ENCODE peak calls at places on chromosome X, in eight cellular contexts. T is D341Med, Q is cardiac muscle cell, Z is fibroblast of mammary gland, X is testis, U is fibroblast of pulmonary artery, G is left kidney, E is NCI-H1048. O is an unnamed sample.

GRCh38 chrX:39895228-39896110 is 202.3 kb downstream of the BCOR start:
- DNase-seq in G (peak), U (no peak), Q (no peak), T (no peak), X (no peak), E (no peak), Z (no peak), O (no peak)

GRCh38 chrX:22912598-22912997 is 87.2 kb upstream of the DDX53 start:
- DNase-seq in T (no peak), U (no peak), Z (no peak), E (no peak), X (no peak), G (no peak), Q (no peak), O (no peak)

GRCh38 chrX:100449696-100450606 is 39.9 kb upstream of the PCDH19 start:
- DNase-seq in G (peak), Z (no peak), U (peak), X (no peak), E (no peak), T (no peak), Q (peak), O (no peak)

GRCh38 chrX:134636859-134637258 is 21.4 kb downstream of the PLAC1 start:
- DNase-seq in Q (no peak), Z (peak), T (peak), U (peak), G (peak), X (no peak), E (no peak), O (no peak)

GRCh38 chrX:9188117-9188516 is 154.2 kb upstream of the FAM9B start:
- DNase-seq in Z (no peak), Q (no peak), G (peak), E (no peak), T (no peak), X (no peak), U (no peak), O (no peak)

GRCh38 chrX:153381684-153382532 is 19.2 kb downstream of the PNMA6E start:
- DNase-seq in Q (peak), X (peak), E (no peak), U (peak), G (peak), Z (peak), T (peak), O (peak)

GRCh38 chrX:40175416-40176255 is 77.9 kb upstream of the BCOR start:
- DNase-seq in Z (peak), X (peak), Q (peak), E (peak), G (peak), T (no peak), U (peak), O (no peak)

GRCh38 chrX:54807524-54808108 is at the start of gene MAGED2:
- DNase-seq in E (no peak), Q (peak), U (peak), X (peak), T (peak), Z (peak), G (peak), O (no peak)

GRCh38 chrX:78123190-78123589 is 16.3 kb downstream of the TAF9B start:
- DNase-seq in X (no peak), Q (no peak), E (no peak), T (no peak), G (no peak), Z (peak), U (no peak), O (no peak)

GRCh38 chrX:97159916-97160800 is 276.4 kb downstream of the RPA4 start:
- DNase-seq in X (no peak), Z (no peak), E (no peak), G (peak), Q (no peak), U (no peak), T (no peak), O (no peak)

GRCh38 chrX:2848806-2849420 is 20.2 kb downstream of the GYG2 start:
- DNase-seq in G (no peak), Q (peak), U (peak), Z (peak), T (no peak), E (no peak), X (no peak), O (no peak)

GRCh38 chrX:65926095-65927019 is 113.5 kb downstream of the VSIG4 start:
- DNase-seq in T (no peak), E (no peak), G (no peak), X (no peak), Z (no peak), U (no peak), Q (no peak), O (no peak)

GRCh38 chrX:47321386-47321785 is 49.0 kb upstream of the ZNF157 start:
- DNase-seq in E (no peak), Q (peak), Z (peak), G (peak), T (no peak), X (peak), U (peak), O (no peak)

GRCh38 chrX:84216406-84216805 is 28.4 kb upstream of the RPS6KA6 start:
- DNase-seq in G (no peak), Q (no peak), X (no peak), T (no peak), Z (no peak), E (peak), U (no peak), O (no peak)

GRCh38 chrX:130523460-130524394 is 121.9 kb downstream of the RBMX2 start:
- DNase-seq in X (peak), G (peak), Z (peak), U (peak), E (no peak), T (peak), Q (peak), O (no peak)

GRCh38 chrX:66402165-66402564 is 236.7 kb downstream of the EDA2R start:
- DNase-seq in Q (no peak), U (no peak), X (no peak), E (no peak), Z (no peak), G (no peak), T (no peak), O (no peak)

GRCh38 chrX:43958529-43958928 is 14.7 kb downstream of the NDP start:
- DNase-seq in Q (peak), G (peak), X (peak), E (peak), U (peak), Z (peak), T (peak), O (peak)

GRCh38 chrX:117898206-117898605 is 218.4 kb downstream of the KLHL13 start:
- DNase-seq in Q (no peak), U (no peak), G (no peak), T (no peak), Z (no peak), E (no peak), X (no peak), O (no peak)

GRCh38 chrX:19512961-19513360 is 2.3 kb downstream of the MAP3K15 start:
- DNase-seq in X (no peak), G (peak), Z (no peak), U (no peak), T (no peak), Q (no peak), E (no peak), O (no peak)

GRCh38 chrX:22278375-22278774 is 5.7 kb downstream of the CBLL2 start:
- DNase-seq in T (peak), U (no peak), X (no peak), Z (peak), E (no peak), Q (no peak), G (no peak), O (no peak)

GRCh38 chrX:42098897-42099296 is 175.5 kb upstream of the CASK start:
- DNase-seq in E (no peak), U (peak), T (no peak), X (no peak), Z (no peak), Q (peak), G (peak), O (no peak)

GRCh38 chrX:40579880-40580536 is 762 bp upstream of the ATP6AP2 start:
- DNase-seq in Z (no peak), G (no peak), E (no peak), X (no peak), Q (no peak), T (no peak), U (no peak), O (no peak)

GRCh38 chrX:110341189-110342035 is 17.2 kb upstream of the RTL9 start:
- DNase-seq in X (no peak), G (no peak), Q (peak), Z (peak), U (peak), T (no peak), E (no peak), O (peak)

GRCh38 chrX:138775501-138775900 is 64.0 kb upstream of the FGF13 start:
- DNase-seq in U (peak), G (peak), Q (peak), X (no peak), T (peak), E (no peak), Z (peak), O (no peak)

GRCh38 chrX:136310411-136310810 is 9.6 kb downstream of the ADGRG4 start:
- DNase-seq in Q (peak), T (no peak), G (no peak), Z (peak), X (no peak), U (peak), E (no peak), O (no peak)

GRCh38 chrX:10064736-10065135 is 92.0 kb upstream of the CLCN4 start:
- DNase-seq in U (no peak), X (no peak), Z (no peak), E (no peak), G (no peak), Q (no peak), T (no peak), O (no peak)

GRCh38 chrX:119429471-119429870 is 30.3 kb downstream of the SLC25A43 start:
- DNase-seq in T (no peak), Z (peak), X (no peak), G (no peak), U (no peak), Q (peak), E (no peak), O (no peak)

GRCh38 chrX:23820235-23820782 is 37.3 kb downstream of the SAT1 start:
- DNase-seq in T (no peak), E (no peak), G (no peak), X (no peak), Q (peak), U (no peak), Z (no peak), O (no peak)

O was measured in SK-N-MC.